ENCODE peak calls at places on chromosomes 7 and 10, in four cellular contexts. B is head of caudate nucleus, L is GM04503, V is left lung. M is an unnamed sample.

GRCh38 chr7:135857519-135858274 is 109.1 kb upstream of the FAM180A start:
- DNase-seq in B (no peak), L (no peak), V (no peak), M (no peak)

GRCh38 chr10:119769886-119770285 is 44.0 kb downstream of the INPP5F start:
- DNase-seq in B (no peak), L (no peak), V (no peak), M (no peak)

GRCh38 chr7:44277851-44278250 is 47.5 kb downstream of the CAMK2B start:
- DNase-seq in B (peak), L (no peak), V (peak), M (peak)

GRCh38 chr7:726854-727103 is 280 bp downstream of the DNAAF5 start:
- DNase-seq in B (no peak), L (no peak), V (no peak), M (no peak)

GRCh38 chr7:29289156-29290021 is 94.8 kb downstream of the CHN2 start:
- DNase-seq in B (peak), L (no peak), V (no peak), M (no peak)

GRCh38 chr10:93771354-93771753 is 13.6 kb downstream of the LGI1 start:
- DNase-seq in B (no peak), L (no peak), V (no peak), M (no peak)

GRCh38 chr10:5136468-5137087 is 42.4 kb downstream of the AKR1C3 start:
- DNase-seq in B (no peak), L (no peak), V (no peak), M (no peak)

GRCh38 chr7:3309140-3309539 is 8.1 kb downstream of the SDK1 start:
- DNase-seq in B (no peak), L (no peak), V (no peak), M (no peak)

GRCh38 chr10:120824864-120825263 is 26.3 kb upstream of the WDR11 start:
- DNase-seq in B (peak), L (no peak), V (no peak), M (no peak)

GRCh38 chr7:16918288-16918895 is 36.6 kb upstream of the AGR3 start:
- DNase-seq in B (peak), L (no peak), V (no peak), M (no peak)

GRCh38 chr7:22694597-22695207 is 32.3 kb upstream of the IL6 start:
- DNase-seq in B (no peak), L (no peak), V (no peak), M (no peak)

GRCh38 chr10:97612386-97612785 is 20.9 kb downstream of the MORN4 start:
- DNase-seq in B (no peak), L (no peak), V (no peak), M (no peak)

GRCh38 chr7:50962962-50963374 is 180.3 kb upstream of the GRB10 start:
- DNase-seq in B (no peak), L (peak), V (peak), M (peak)

GRCh38 chr7:265192-265997 is 24.6 kb upstream of the FOXL3 start:
- DNase-seq in B (no peak), L (no peak), V (no peak), M (peak)

GRCh38 chr10:99506416-99506815 is 26.3 kb upstream of the NKX2-3 start:
- DNase-seq in B (no peak), L (no peak), V (no peak), M (no peak)

GRCh38 chr10:71472912-71473311 is 76.2 kb downstream of the CDH23 start:
- DNase-seq in B (no peak), L (no peak), V (no peak), M (peak)

GRCh38 chr10:77592946-77593636 is 44.5 kb downstream of the KCNMA1 start:
- DNase-seq in B (peak), L (peak), V (no peak), M (peak)

GRCh38 chr7:92461027-92462003 is 14.0 kb downstream of the GATAD1 start:
- DNase-seq in B (peak), L (no peak), V (no peak), M (no peak)

GRCh38 chr10:19930936-19931859 is 115.0 kb downstream of the PLXDC2 start:
- DNase-seq in B (peak), L (no peak), V (no peak), M (peak)

GRCh38 chr10:63547628-63548356 is 26.6 kb downstream of the REEP3 start:
- DNase-seq in B (peak), L (no peak), V (no peak), M (no peak)

GRCh38 chr7:128687131-128687530 is 15.0 kb downstream of the GARIN1A start:
- DNase-seq in B (no peak), L (peak), V (no peak), M (no peak)

GRCh38 chr7:50679218-50680007 is 103.3 kb downstream of the GRB10 start:
- DNase-seq in B (no peak), L (no peak), V (no peak), M (no peak)

GRCh38 chr10:79601939-79602338 is 8.8 kb upstream of the SFTPA1 start:
- DNase-seq in B (no peak), L (no peak), V (no peak), M (no peak)

GRCh38 chr7:158285383-158285770 is 302.2 kb downstream of the PTPRN2 start:
- DNase-seq in B (no peak), L (no peak), V (no peak), M (peak)

GRCh38 chr7:22943997-22944396 is 69.9 kb downstream of the HYCC1 start:
- DNase-seq in B (no peak), L (no peak), V (no peak), M (no peak)

GRCh38 chr10:84412482-84412881 is 84.1 kb downstream of the CCSER2 start:
- DNase-seq in B (no peak), L (no peak), V (no peak), M (no peak)

GRCh38 chr10:43287056-43288007 is 20.5 kb upstream of the RASGEF1A start:
- DNase-seq in B (no peak), L (no peak), V (peak), M (no peak)

GRCh38 chr7:29539471-29539870 is 24.2 kb upstream of the PRR15 start:
- DNase-seq in B (no peak), L (no peak), V (no peak), M (no peak)

GRCh38 chr10:131214521-131215244 is 96.8 kb downstream of the TCERG1L start:
- DNase-seq in B (no peak), L (no peak), V (peak), M (no peak)

GRCh38 chr7:8217200-8218068 is 44.5 kb downstream of the ICA1 start:
- DNase-seq in B (no peak), L (no peak), V (no peak), M (no peak)

GRCh38 chr7:27933691-27934565 is 194.0 kb downstream of the TAX1BP1 start:
- DNase-seq in B (no peak), L (peak), V (no peak), M (no peak)

GRCh38 chr7:120856621-120857352 is 1.2 kb downstream of the TSPAN12 start:
- DNase-seq in B (peak), L (no peak), V (peak), M (peak)

GRCh38 chr7:139655305-139655704 is 122.5 kb downstream of the HIPK2 start:
- DNase-seq in B (no peak), L (no peak), V (no peak), M (no peak)

GRCh38 chr7:87359366-87359765 is 13.9 kb downstream of the CROT start:
- DNase-seq in B (peak), L (peak), V (no peak), M (no peak)

GRCh38 chr10:96222908-96223307 is 48.5 kb downstream of the BLNK start:
- DNase-seq in B (no peak), L (no peak), V (no peak), M (no peak)

GRCh38 chr10:131206136-131206995 is 105.2 kb downstream of the TCERG1L start:
- DNase-seq in B (peak), L (no peak), V (peak), M (no peak)

GRCh38 chr7:149635561-149636329 is 137.6 kb downstream of the ZNF467 start:
- DNase-seq in B (no peak), L (no peak), V (no peak), M (no peak)